ENCODE peak calls at places on chromosomes 2 and 18, in four cellular contexts. N, Y, T and K are unnamed samples.

GRCh38 chr2:120240901-120241429 is 11.7 kb upstream of the RALB start:
- DNase-seq in N (no peak), Y (no peak), T (no peak), K (no peak)

GRCh38 chr2:186748354-186748753 is 54.5 kb downstream of the FAM171B start:
- DNase-seq in N (no peak), Y (no peak), T (no peak), K (no peak)

GRCh38 chr2:223797811-223798721 is 39.3 kb downstream of the AP1S3 start:
- DNase-seq in N (peak; percentile 83), Y (no peak), T (no peak), K (no peak)

GRCh38 chr18:77140439-77141109 is 8.0 kb upstream of the MBP start:
- DNase-seq in N (peak; percentile 17), Y (peak; percentile 66), T (no peak), K (no peak)

GRCh38 chr2:128603411-128603924 is 284.8 kb upstream of the HS6ST1 start:
- DNase-seq in N (no peak), Y (peak; percentile 46), T (peak; percentile 62), K (peak; percentile 38)

GRCh38 chr2:239108459-239108858 is 260.6 kb downstream of the TWIST2 start:
- DNase-seq in N (no peak), Y (no peak), T (no peak), K (no peak)

GRCh38 chr2:241003369-241003768 is 5.0 kb downstream of the SNED1 start:
- DNase-seq in N (no peak), Y (no peak), T (peak; percentile 59), K (no peak)

GRCh38 chr2:15178946-15179345 is 382.2 kb downstream of the NBAS start:
- DNase-seq in N (no peak), Y (no peak), T (no peak), K (no peak)

GRCh38 chr18:24914148-24914525 is 437.8 kb downstream of the ZNF521 start:
- DNase-seq in N (no peak), Y (no peak), T (no peak), K (no peak)
- H3K27ac ChIP-seq in N (peak overlapping the region; percentile 43), Y (no peak overlapping the region), T (no peak overlapping the region), K (no peak overlapping the region)

GRCh38 chr2:108587621-108588020 is 53.4 kb downstream of the LIMS1 start:
- DNase-seq in N (no peak), Y (no peak), T (peak; percentile 73), K (no peak)

GRCh38 chr2:108588070-108588668 is 53.9 kb downstream of the LIMS1 start:
- DNase-seq in N (peak; percentile 36), Y (no peak), T (no peak), K (no peak)

GRCh38 chr2:108589372-108589771 is 55.1 kb downstream of the LIMS1 start:
- DNase-seq in N (no peak), Y (no peak), T (no peak), K (no peak)

GRCh38 chr2:108591163-108591562 is 56.9 kb downstream of the LIMS1 start:
- DNase-seq in N (no peak), Y (no peak), T (no peak), K (no peak)

GRCh38 chr2:108589786-108590185 is 55.5 kb downstream of the LIMS1 start:
- DNase-seq in N (no peak), Y (no peak), T (no peak), K (no peak)
- H3K4me1 ChIP-seq in N (peaks cover 33% of the 10 kb centered on the region), Y (no peaks in the 10 kb centered on the region), T (peaks cover 61% of the 10 kb centered on the region), K (peaks cover 72% of the 10 kb centered on the region)

GRCh38 chr2:173943738-173944137 is 21.4 kb downstream of the SP3 start:
- DNase-seq in N (no peak), Y (no peak), T (no peak), K (no peak)
- H3K27ac ChIP-seq in N (no peak overlapping the region), Y (no peak overlapping the region), T (peak overlapping the region; percentile 3), K (peak overlapping the region; percentile 19)

GRCh38 chr2:236166157-236166780 is 1.9 kb downstream of the GBX2 start:
- DNase-seq in N (no peak), Y (no peak), T (peak; percentile 92), K (no peak)
- H3K4me1 ChIP-seq in N (no peaks in the 10 kb centered on the region), Y (peaks cover 8% of the 10 kb centered on the region), T (no peaks in the 10 kb centered on the region), K (peaks cover 7% of the 10 kb centered on the region)